ENCODE peak calls at places on chromosomes 16 and 17, in seven cellular contexts. C is adrenal gland, J is right lobe of liver, N is ovary, V is IMR-90, O is suprapubic skin, D is testis. T is an unnamed sample.

GRCh38 chr17:2909853-2910234 is 113.6 kb downstream of the RAP1GAP2 start:
- DNase-seq in N (no peak), V (no peak), D (no peak), J (no peak), O (no peak), C (no peak), T (no peak)

GRCh38 chr16:4634768-4635167 is 10.1 kb downstream of the MGRN1 start:
- DNase-seq in C (no peak), J (no peak), D (no peak), O (no peak), N (no peak), V (no peak), T (no peak)

GRCh38 chr17:63699638-63700527 is at the start of gene LIMD2:
- DNase-seq in J (peak), V (no peak), C (peak), D (peak), O (peak), N (peak), T (no peak)

GRCh38 chr17:63474914-63475460 is 1.9 kb upstream of the ACE start:
- DNase-seq in N (no peak), D (no peak), C (no peak), J (no peak), V (no peak), O (no peak), T (no peak)

GRCh38 chr17:51372345-51373004 is 112.1 kb downstream of the UTP18 start:
- DNase-seq in O (no peak), D (peak), V (peak), C (peak), J (no peak), N (no peak), T (no peak)

GRCh38 chr16:63530974-63531373 is 1494.7 kb upstream of the CDH8 start:
- DNase-seq in C (no peak), O (no peak), D (no peak), J (no peak), V (no peak), N (no peak), T (no peak)

GRCh38 chr16:75263963-75264445 is 12.6 kb upstream of the BCAR1 start:
- DNase-seq in C (peak), V (no peak), D (peak), J (peak), N (peak), O (peak), T (no peak)

GRCh38 chr16:84853534-84853933 is 33.7 kb downstream of the CRISPLD2 start:
- DNase-seq in D (no peak), N (no peak), J (no peak), O (no peak), C (no peak), V (no peak), T (no peak)

GRCh38 chr16:48623304-48624016 is 13.5 kb upstream of the N4BP1 start:
- DNase-seq in J (peak), N (peak), D (peak), O (peak), V (peak), C (peak), T (no peak)
- TF ChIP-seq CTCF in J (peak), N (peak), D (peak), O (peak), V (peak), C (peak), T (peak)

GRCh38 chr16:2911580-2912329 is at the start of gene FLYWCH1:
- DNase-seq in N (peak), D (peak), O (peak), V (peak), C (peak), J (peak), T (peak)
- TF ChIP-seq POLR2A in N (peak), D (no peak), O (peak), V (no peak), C (peak), J (peak), T (peak)

DNA sequence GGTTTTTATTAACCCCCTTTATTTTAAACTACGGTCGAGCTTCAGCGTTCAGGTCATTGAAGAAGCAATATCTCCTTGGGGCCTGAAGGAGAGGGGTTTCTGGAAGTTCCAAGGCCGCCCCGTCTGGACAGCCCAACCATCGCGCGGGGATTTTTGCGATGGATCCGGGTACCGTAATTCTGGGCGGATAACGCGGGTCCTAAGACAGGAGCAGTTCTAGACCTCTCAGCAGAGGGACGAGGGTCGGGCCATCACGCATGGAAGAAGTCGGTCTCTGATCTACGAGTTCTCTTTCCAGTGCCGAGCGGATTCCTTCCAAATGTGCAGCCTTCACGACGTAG is 3.6 kb downstream of the BORCS6 start:
- DNase-seq in V (no peak), C (no peak), D (no peak), N (no peak), J (no peak), O (no peak), T (no peak)
- H3K27ac ChIP-seq in V (peak), C (peak), D (peak), N (peak), J (peak), O (peak), T (peak)

DNA sequence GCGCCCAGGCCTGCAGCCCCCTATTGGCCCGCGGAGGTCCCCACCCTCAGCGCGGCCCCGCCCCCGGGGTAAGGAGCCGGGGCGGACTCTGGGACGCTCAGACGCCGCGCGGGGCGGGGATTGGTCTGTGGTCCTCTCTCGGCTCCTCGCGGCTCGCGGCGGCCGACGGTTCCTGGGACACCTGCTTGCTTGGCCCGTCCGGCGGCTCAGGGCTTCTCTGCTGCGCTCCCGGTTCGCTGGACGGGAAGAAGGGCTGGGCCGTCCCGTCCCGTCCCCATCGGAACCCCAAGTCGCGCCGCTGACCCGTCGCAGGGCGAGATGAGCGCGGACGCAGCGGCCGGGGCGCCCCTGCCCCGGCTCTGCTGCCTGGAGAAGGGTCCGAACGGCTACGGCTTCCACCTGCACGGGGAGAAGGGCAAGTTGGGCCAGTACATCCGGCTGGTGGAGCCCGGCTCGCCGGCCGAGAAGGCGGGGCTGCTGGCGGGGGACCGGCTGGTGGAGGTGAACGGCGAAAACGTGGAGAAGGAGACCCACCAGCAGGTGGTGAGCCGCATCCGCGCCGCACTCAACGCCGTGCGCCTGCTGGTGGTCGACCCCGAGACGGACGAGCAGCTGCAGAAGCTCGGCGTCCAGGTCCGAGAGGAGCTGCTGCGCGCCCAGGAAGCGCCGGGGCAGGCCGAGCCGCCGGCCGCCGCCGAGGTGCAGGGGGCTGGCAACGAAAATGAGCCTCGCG is at the start of gene NHERF1:
- DNase-seq in N (peak), D (peak), J (peak), V (peak), O (peak), C (peak), T (peak)
- TF ChIP-seq CTCF in N (no peak), D (peak), J (no peak), V (peak), O (no peak), C (peak), T (no peak)

GRCh38 chr16:30006659-30007377 is 4.0 kb downstream of the DOC2A start:
- DNase-seq in N (no peak), O (no peak), V (no peak), D (no peak), C (no peak), J (no peak), T (no peak)

GRCh38 chr16:30004811-30005242 is 6.0 kb downstream of the DOC2A start:
- DNase-seq in O (no peak), D (no peak), N (no peak), C (no peak), V (no peak), J (no peak), T (no peak)

GRCh38 chr16:30005341-30006094 is 5.3 kb downstream of the DOC2A start:
- DNase-seq in C (peak), O (no peak), V (peak), N (no peak), D (no peak), J (peak), T (no peak)

GRCh38 chr16:30007378-30007895 is 3.4 kb downstream of the DOC2A start:
- DNase-seq in D (no peak), C (no peak), O (no peak), J (no peak), V (no peak), N (no peak), T (no peak)

DNA sequence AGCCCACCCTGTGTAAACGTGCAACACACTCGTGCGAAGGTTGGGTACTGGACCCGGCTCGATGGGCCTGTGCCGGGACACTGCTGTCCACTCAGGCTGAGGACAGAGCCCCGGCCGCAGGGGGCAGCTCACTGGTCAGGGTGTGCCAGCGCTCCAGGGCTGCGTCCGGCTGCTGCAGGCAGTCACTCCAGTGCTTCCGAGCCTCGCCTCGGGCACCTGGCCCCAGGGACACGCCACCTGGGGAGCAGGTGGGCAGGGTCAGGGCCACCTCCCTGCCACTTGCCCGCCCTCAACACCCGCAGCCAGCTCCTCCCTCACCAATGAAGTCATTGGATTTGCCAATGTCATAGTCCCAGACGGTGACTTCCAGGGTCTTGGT is 4.7 kb downstream of the DOC2A start:
- DNase-seq in J (no peak), V (no peak), N (no peak), D (no peak), C (no peak), O (no peak), T (no peak)
- TF ChIP-seq POLR2A in J (no peak), V (no peak), N (no peak), D (no peak), C (no peak), O (no peak), T (no peak)

GRCh38 chr17:55547027-55547670 is 35.9 kb upstream of the SMIM36 start:
- DNase-seq in C (no peak), D (no peak), N (no peak), V (peak), O (no peak), J (no peak), T (no peak)

GRCh38 chr17:55545765-55546164 is 34.5 kb upstream of the SMIM36 start:
- DNase-seq in V (no peak), D (no peak), J (no peak), C (no peak), O (no peak), N (no peak), T (no peak)

GRCh38 chr17:55546481-55546880 is 35.2 kb upstream of the SMIM36 start:
- DNase-seq in J (no peak), N (no peak), O (no peak), C (no peak), V (no peak), D (no peak), T (no peak)

GRCh38 chr17:55540414-55541091 is 29.3 kb upstream of the SMIM36 start:
- DNase-seq in J (no peak), O (no peak), D (no peak), V (peak), N (no peak), C (no peak), T (no peak)

DNA sequence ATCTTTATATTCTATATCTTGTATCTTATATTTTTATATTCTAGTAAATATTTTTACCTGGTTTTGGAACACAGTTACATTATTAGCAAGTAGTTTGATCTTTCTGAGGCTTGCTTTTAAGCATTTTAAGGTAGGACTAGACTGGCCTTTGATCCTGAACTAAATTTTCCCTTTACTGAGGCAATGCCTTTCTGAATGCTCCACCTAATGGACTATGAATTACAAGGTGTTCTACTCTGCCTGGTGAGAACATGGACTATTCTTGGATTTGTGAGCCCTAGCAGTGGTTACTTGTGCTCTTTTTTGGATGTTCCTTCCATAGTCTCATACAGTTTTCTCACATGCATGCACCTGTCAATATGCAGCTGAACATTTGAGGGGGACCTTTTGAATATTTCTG is 32.5 kb upstream of the SMIM36 start:
- DNase-seq in D (no peak), N (no peak), C (no peak), J (no peak), V (no peak), O (no peak), T (no peak)
- H3K27ac ChIP-seq in D (no peak), N (no peak), C (no peak), J (no peak), V (no peak), O (no peak), T (no peak)